ENCODE peak calls at places on chromosomes 12 and 14, in six cellular contexts. E is endothelial cell of umbilical vein, I is ascending aorta, U is spleen, K is cardiac muscle cell, S is body of pancreas. R is an unnamed sample.
A peak's percentile ranks its signal among the peaks of the same experiment; 100 is the strongest.

GRCh38 chr14:62062645-62063044 is 300.4 kb downstream of the SNAPC1 start:
- DNase-seq in I (no peak), S (no peak), E (no peak), K (no peak), U (no peak), R (no peak)

GRCh38 chr12:90969851-90970250 is 14.9 kb upstream of the CCER1 start:
- DNase-seq in I (no peak), S (no peak), U (no peak), K (no peak), E (no peak), R (no peak)

GRCh38 chr12:59077153-59077930 is 157.0 kb upstream of the LRIG3 start:
- DNase-seq in U (no peak), K (peak; percentile 54), E (peak; percentile 93), S (no peak), I (no peak), R (no peak)

GRCh38 chr12:76927170-76927784 is 48.5 kb upstream of the CSRP2 start:
- DNase-seq in E (peak; percentile 28), I (peak; percentile 68), S (peak; percentile 35), U (no peak), K (peak; percentile 72), R (peak; percentile 27)

GRCh38 chr12:114834621-114835020 is 150.6 kb upstream of the TBX3 start:
- DNase-seq in I (no peak), S (no peak), E (no peak), U (no peak), K (peak; percentile 73), R (peak; percentile 6)

GRCh38 chr12:49231881-49232650 is 32.8 kb upstream of the TUBA1C start:
- DNase-seq in K (peak; percentile 15), E (peak; percentile 13), S (no peak), U (no peak), I (no peak), R (no peak)

GRCh38 chr12:127108360-127109215 is 1158.4 kb upstream of the TMEM132C start:
- DNase-seq in S (peak; percentile 54), U (no peak), I (peak; percentile 66), K (peak; percentile 38), E (no peak), R (peak; percentile 76)

GRCh38 chr14:61394542-61394941 is 73.2 kb downstream of the PRKCH start:
- DNase-seq in E (no peak), S (no peak), K (no peak), I (no peak), U (no peak), R (no peak)

GRCh38 chr12:2053675-2054070 is 886 bp downstream of the CACNA1C start:
- DNase-seq in K (peak; percentile 45), I (peak; percentile 74), U (no peak), E (no peak), S (no peak), R (no peak)

GRCh38 chr12:106790020-106790419 is 15.5 kb downstream of the RIC8B start:
- DNase-seq in S (no peak), K (no peak), E (no peak), U (no peak), I (no peak), R (no peak)

GRCh38 chr12:29921307-29921706 is 137.6 kb upstream of the TMTC1 start:
- DNase-seq in S (no peak), U (no peak), E (peak; percentile 84), K (peak; percentile 56), I (no peak), R (peak; percentile 42)

GRCh38 chr12:65292241-65292640 is 13.8 kb downstream of the MSRB3 start:
- DNase-seq in I (no peak), K (no peak), U (no peak), S (no peak), E (no peak), R (no peak)

GRCh38 chr14:55077691-55078151 is 26.3 kb downstream of the MAPK1IP1L start:
- DNase-seq in I (no peak), E (no peak), K (peak; percentile 60), U (no peak), S (peak; percentile 40), R (peak; percentile 14)

GRCh38 chr12:130212384-130212783 is 50.1 kb downstream of the FZD10 start:
- DNase-seq in K (no peak), U (no peak), I (no peak), E (no peak), S (no peak), R (no peak)

GRCh38 chr12:2654741-2655140 is 140.0 kb upstream of the FKBP4 start:
- DNase-seq in U (peak; percentile 18), K (no peak), E (no peak), S (no peak), I (peak; percentile 39), R (no peak)

GRCh38 chr12:108511633-108512540 is 3.2 kb upstream of the FICD start:
- DNase-seq in E (peak; percentile 66), U (peak; percentile 86), K (peak; percentile 76), S (peak; percentile 75), I (peak; percentile 83), R (peak; percentile 68)

DNA sequence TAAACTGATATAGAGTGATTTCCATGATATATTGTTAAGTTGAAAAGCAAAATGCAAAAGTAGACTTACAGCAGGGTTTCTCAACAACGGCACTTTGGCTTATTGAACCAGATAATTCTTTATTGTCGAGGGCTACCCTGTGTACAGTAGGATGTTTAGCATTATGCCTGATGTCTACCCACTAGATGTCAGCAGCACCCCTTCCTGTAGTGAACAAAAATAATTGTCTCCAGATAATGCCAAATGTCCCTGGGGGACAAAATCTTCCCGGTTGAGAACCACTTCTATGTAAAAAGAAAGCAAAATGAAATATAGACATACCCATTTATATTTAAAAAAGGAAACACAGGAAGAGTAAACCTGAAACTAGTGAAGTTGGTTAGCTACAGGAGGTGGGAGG is 32.4 kb downstream of the ABCD2 start:
- DNase-seq in S (no peak), E (no peak), K (peak; percentile 22), U (no peak), I (no peak), R (peak; percentile 16)
- TF ChIP-seq CTCF in S (no peak), E (no peak), K (peak; percentile 12), U (no peak), I (peak; percentile 9), R (peak; percentile 61)

DNA sequence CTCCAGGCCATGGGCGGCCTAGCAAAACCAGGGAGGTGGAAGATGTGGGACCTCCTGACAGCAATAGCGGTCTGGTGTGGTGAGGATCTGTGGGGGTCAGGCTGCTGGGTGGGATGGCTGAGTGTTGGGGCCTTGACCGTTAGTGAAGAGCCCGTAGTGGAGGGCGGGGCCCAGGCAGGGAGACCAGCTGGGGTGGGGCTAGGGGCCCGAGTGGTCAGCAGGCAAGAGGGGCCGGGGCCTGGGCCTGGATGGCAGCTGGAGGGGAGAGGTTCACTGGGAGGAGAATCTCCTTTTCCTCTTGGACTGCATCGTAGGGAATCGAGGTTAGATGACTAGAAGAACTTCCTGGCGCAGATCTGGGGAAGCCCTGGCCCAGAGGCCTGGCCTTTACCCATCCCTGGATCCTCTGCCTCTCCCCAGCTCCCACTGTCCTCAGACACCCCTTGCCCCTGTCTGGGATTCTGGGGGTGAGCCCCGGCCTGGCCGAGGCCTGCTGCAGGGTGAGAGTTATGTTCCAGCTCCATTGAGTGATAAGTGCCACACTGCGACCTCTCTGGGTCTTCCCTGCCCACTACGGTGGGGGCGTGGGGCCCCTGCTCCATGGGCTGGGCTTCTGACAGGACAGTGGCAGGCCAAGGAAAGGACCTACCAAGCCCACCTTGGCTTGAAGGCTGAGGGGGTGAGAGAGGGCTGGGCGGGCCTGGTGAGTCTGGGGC is 47.1 kb downstream of the KRT80 start:
- DNase-seq in S (no peak), E (no peak), I (no peak), K (no peak), U (peak; percentile 67), R (no peak)
- H3K27ac ChIP-seq in S (no peak overlapping the region), E (no peak overlapping the region), I (no peak overlapping the region), K (no peak overlapping the region), U (no peak overlapping the region), R (no peak overlapping the region)

GRCh38 chr12:105253882-105254513 is 18.0 kb upstream of the APPL2 start:
- DNase-seq in K (peak; percentile 59), E (peak; percentile 38), S (no peak), U (no peak), I (no peak), R (peak; percentile 61)
- H3K4me3 ChIP-seq in K (no peak overlapping the region), E (no peak overlapping the region), S (no peak overlapping the region), U (no peak overlapping the region), I (no peak overlapping the region), R (no peak overlapping the region)

GRCh38 chr14:78153069-78153351 is 17.2 kb upstream of the NRXN3 start:
- DNase-seq in I (no peak), S (no peak), K (peak; percentile 27), U (no peak), E (no peak), R (no peak)
- TF ChIP-seq CTCF in I (no peak), S (no peak), K (no peak), U (no peak), E (no peak), R (no peak)

GRCh38 chr14:90332271-90332584 is 487 bp upstream of the NRDE2 start:
- DNase-seq in S (no peak), K (no peak), E (no peak), U (no peak), I (no peak), R (no peak)
- H3K27ac ChIP-seq in S (peak overlapping the region; percentile 82), K (peak overlapping the region; percentile 55), E (peak overlapping the region; percentile 52), U (peak overlapping the region; percentile 80), I (peak overlapping the region; percentile 83), R (peak overlapping the region; percentile 80)

DNA sequence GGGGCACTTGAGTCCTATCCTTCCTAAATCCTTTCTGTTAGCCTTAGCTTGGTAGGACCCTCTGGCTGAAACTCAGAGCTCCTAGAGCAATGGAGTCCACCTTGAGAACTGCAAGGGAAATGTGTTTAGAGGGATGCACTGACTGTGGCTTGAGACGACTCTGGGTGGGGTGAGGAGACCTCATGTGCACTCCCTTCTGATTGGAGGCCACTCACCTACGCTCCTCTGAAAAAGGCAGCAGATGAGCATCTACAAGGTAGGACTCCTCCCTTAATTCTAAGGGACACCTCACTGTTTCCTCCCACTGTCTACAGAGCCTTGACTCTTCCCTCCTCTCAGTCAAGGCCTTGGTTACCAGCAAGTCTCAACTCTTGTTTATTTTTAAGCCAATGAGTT is 1.0 kb downstream of the MAP3K12 start:
- DNase-seq in I (no peak), S (no peak), U (no peak), E (no peak), K (no peak), R (no peak)
- H3K4me3 ChIP-seq in I (no peak overlapping the region), S (no peak overlapping the region), U (no peak overlapping the region), E (no peak overlapping the region), K (no peak overlapping the region), R (peak overlapping the region; percentile 74)

DNA sequence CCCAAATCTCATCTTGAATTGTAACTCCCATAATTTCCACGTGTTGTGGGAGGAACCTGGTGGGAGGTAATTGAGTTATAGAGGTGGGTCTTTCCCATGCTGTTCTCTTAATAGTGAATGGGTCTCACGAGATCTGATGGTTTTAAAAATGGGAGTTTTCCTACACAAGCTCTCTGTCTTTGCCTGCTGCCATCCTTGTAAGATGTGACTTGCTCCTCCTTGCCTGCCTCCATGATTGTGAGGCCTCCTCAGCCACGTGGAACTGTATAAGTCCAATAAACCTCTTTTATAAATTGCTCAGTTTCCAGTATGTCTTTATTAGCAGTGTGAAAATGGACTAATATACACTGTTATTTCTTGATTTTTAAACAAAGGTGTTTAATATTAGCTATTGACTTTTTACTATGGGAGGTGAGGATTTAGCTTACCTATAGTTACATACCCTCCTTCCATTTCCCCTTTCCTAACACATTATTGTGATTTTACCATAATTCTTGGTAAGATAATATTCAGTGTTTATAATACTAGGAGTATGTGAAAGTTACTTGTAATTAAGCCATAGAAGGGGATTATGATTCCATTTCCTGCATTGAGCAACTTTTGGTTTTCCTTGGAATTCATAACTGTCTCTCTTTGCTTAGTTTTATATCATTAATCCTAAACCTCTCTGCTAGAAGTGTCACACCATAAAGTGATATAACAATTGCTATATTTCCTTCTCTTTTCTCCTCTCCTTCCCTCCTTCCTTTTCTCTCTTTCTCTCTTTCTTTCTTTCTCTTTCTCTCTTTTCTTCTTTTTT is 151.0 kb upstream of the KRAS start:
- DNase-seq in I (no peak), K (no peak), S (no peak), U (no peak), E (no peak), R (no peak)
- TF ChIP-seq CTCF in I (no peak), K (no peak), S (no peak), U (no peak), E (no peak), R (no peak)

R was measured in brain microvascular endothelial cell.